ENCODE peak calls at places on chromosome 2, in four cellular contexts. L is AG20443, R is occipital lobe, P is hippocampal formation. X is an unnamed sample.
A peak's percentile ranks its signal among the peaks of the same experiment; 100 is the strongest.

GRCh38 chr2:70745276-70745675 is 22.7 kb downstream of the ADD2 start:
- DNase-seq in P (no peak), R (no peak), L (no peak), X (no peak)

GRCh38 chr2:241138471-241138870 is 10.8 kb downstream of the PASK start:
- DNase-seq in L (no peak), R (no peak), P (no peak), X (no peak)

GRCh38 chr2:9820020-9820973 is 23.0 kb upstream of the TAF1B start:
- DNase-seq in P (no peak), L (peak; percentile 44), R (no peak), X (peak; percentile 34)

GRCh38 chr2:126275093-126275492 is 380.9 kb upstream of the GYPC start:
- DNase-seq in L (no peak), P (no peak), R (no peak), X (no peak)

GRCh38 chr2:170770304-170771048 is at the start of gene ERICH2:
- DNase-seq in R (peak; percentile 77), P (peak; percentile 75), L (peak; percentile 93), X (peak; percentile 94)

GRCh38 chr2:236884776-236885175 is 200.9 kb upstream of the COPS8 start:
- DNase-seq in P (no peak), R (no peak), L (no peak), X (no peak)

GRCh38 chr2:104841694-104842093 is 12.2 kb upstream of the POU3F3 start:
- DNase-seq in R (no peak), P (no peak), L (no peak), X (no peak)

GRCh38 chr2:190106783-190107182 is 44.3 kb upstream of the MSTN start:
- DNase-seq in L (no peak), R (no peak), P (no peak), X (no peak)

GRCh38 chr2:223797811-223798721 is 39.3 kb downstream of the AP1S3 start:
- DNase-seq in P (no peak), L (peak; percentile 49), R (no peak), X (peak; percentile 28)

GRCh38 chr2:97910403-97911209 is 85.1 kb downstream of the TMEM131 start:
- DNase-seq in R (no peak), L (no peak), P (no peak), X (no peak)

GRCh38 chr2:26068602-26069298 is 34.9 kb downstream of the RAB10 start:
- DNase-seq in L (peak; percentile 72), P (no peak), R (no peak), X (peak; percentile 48)

GRCh38 chr2:219739866-219740440 is 112.5 kb downstream of the SLC4A3 start:
- DNase-seq in R (no peak), L (no peak), P (no peak), X (no peak)

GRCh38 chr2:98730053-98730850 is 680 bp downstream of the MGAT4A start:
- DNase-seq in R (peak; percentile 49), L (no peak), P (peak; percentile 42), X (peak; percentile 15)